ENCODE peak calls at places on chromosomes 12 and 14, in four cellular contexts. One of them, this sample, is unnamed.

GRCh38 chr12:111775205-111776193 is 8.8 kb downstream of the ALDH2 start:
- DNase-seq in H1: no peak
- DNase-seq in H9: no peak
- DNase-seq in IMR-90: peak; percentile 93
- DNase-seq in this sample: peak; percentile 93

GRCh38 chr12:85971800-85972199 is 97.7 kb downstream of the NTS start:
- DNase-seq in H1: no peak
- DNase-seq in H9: no peak
- DNase-seq in IMR-90: no peak
- DNase-seq in this sample: no peak

GRCh38 chr14:62213516-62213915 is 451.3 kb downstream of the SNAPC1 start:
- DNase-seq in H1: no peak
- DNase-seq in H9: no peak
- DNase-seq in IMR-90: peak; percentile 83
- DNase-seq in this sample: no peak

GRCh38 chr14:104109731-104110361 is 24.3 kb downstream of the ASPG start:
- DNase-seq in H1: no peak
- DNase-seq in H9: no peak
- DNase-seq in IMR-90: no peak
- DNase-seq in this sample: no peak

GRCh38 chr12:65300679-65301349 is 22.3 kb downstream of the MSRB3 start:
- DNase-seq in H1: no peak
- DNase-seq in H9: peak; percentile 55
- DNase-seq in IMR-90: peak; percentile 33
- DNase-seq in this sample: peak; percentile 67

GRCh38 chr12:115320967-115321366 is 637.0 kb upstream of the TBX3 start:
- DNase-seq in H1: no peak
- DNase-seq in H9: no peak
- DNase-seq in IMR-90: no peak
- DNase-seq in this sample: no peak

GRCh38 chr14:42671636-42672035 is 1065.0 kb downstream of the LRFN5 start:
- DNase-seq in H1: no peak
- DNase-seq in H9: no peak
- DNase-seq in IMR-90: no peak
- DNase-seq in this sample: no peak

GRCh38 chr14:101476258-101476930 is 84.9 kb upstream of the DIO3 start:
- DNase-seq in H1: no peak
- DNase-seq in H9: peak; percentile 24
- DNase-seq in IMR-90: no peak
- DNase-seq in this sample: no peak

GRCh38 chr12:129080413-129080812 is 227.1 kb downstream of the GLT1D1 start:
- DNase-seq in H1: no peak
- DNase-seq in H9: no peak
- DNase-seq in IMR-90: no peak
- DNase-seq in this sample: no peak

GRCh38 chr14:58796636-58797429 is 159.1 kb downstream of the DACT1 start:
- DNase-seq in H1: no peak
- DNase-seq in H9: no peak
- DNase-seq in IMR-90: peak; percentile 16
- DNase-seq in this sample: peak; percentile 25

GRCh38 chr12:98635657-98636323 is 8.8 kb downstream of the IKBIP start:
- DNase-seq in H1: no peak
- DNase-seq in H9: no peak
- DNase-seq in IMR-90: peak; percentile 77
- DNase-seq in this sample: peak; percentile 12

GRCh38 chr12:130668286-130669204 is 47.6 kb downstream of the RIMBP2 start:
- DNase-seq in H1: no peak
- DNase-seq in H9: no peak
- DNase-seq in IMR-90: no peak
- DNase-seq in this sample: no peak

GRCh38 chr14:101821528-101821927 is 60.0 kb downstream of the PPP2R5C start:
- DNase-seq in H1: no peak
- DNase-seq in H9: no peak
- DNase-seq in IMR-90: no peak
- DNase-seq in this sample: no peak

GRCh38 chr12:44812062-44812461 is 64.1 kb downstream of the NELL2 start:
- DNase-seq in H1: no peak
- DNase-seq in H9: no peak
- DNase-seq in IMR-90: no peak
- DNase-seq in this sample: peak; percentile 53

GRCh38 chr14:73602994-73603393 is 9.3 kb upstream of the ACOT6 start:
- DNase-seq in H1: no peak
- DNase-seq in H9: no peak
- DNase-seq in IMR-90: no peak
- DNase-seq in this sample: no peak

GRCh38 chr14:104200591-104200990 is 62.2 kb downstream of the KIF26A start:
- DNase-seq in H1: no peak
- DNase-seq in H9: no peak
- DNase-seq in IMR-90: no peak
- DNase-seq in this sample: no peak

GRCh38 chr12:16238661-16239060 is 38.8 kb downstream of the SLC15A5 start:
- DNase-seq in H1: no peak
- DNase-seq in H9: no peak
- DNase-seq in IMR-90: no peak
- DNase-seq in this sample: no peak

GRCh38 chr14:71452987-71453386 is 479.2 kb upstream of the RGS6 start:
- DNase-seq in H1: no peak
- DNase-seq in H9: no peak
- DNase-seq in IMR-90: no peak
- DNase-seq in this sample: no peak

GRCh38 chr12:13049816-13050215 is 5.6 kb downstream of the FAM234B start:
- DNase-seq in H1: no peak
- DNase-seq in H9: no peak
- DNase-seq in IMR-90: peak; percentile 65
- DNase-seq in this sample: peak; percentile 62

GRCh38 chr12:25971675-25972035 is 13.2 kb downstream of the RASSF8 start:
- DNase-seq in H1: no peak
- DNase-seq in H9: no peak
- DNase-seq in IMR-90: no peak
- DNase-seq in this sample: no peak

GRCh38 chr12:25972783-25973182 is 14.3 kb downstream of the RASSF8 start:
- DNase-seq in H1: no peak
- DNase-seq in H9: no peak
- DNase-seq in IMR-90: peak; percentile 79
- DNase-seq in this sample: no peak

GRCh38 chr12:25970916-25971674 is 12.6 kb downstream of the RASSF8 start:
- DNase-seq in H1: no peak
- DNase-seq in H9: no peak
- DNase-seq in IMR-90: no peak
- DNase-seq in this sample: no peak

GRCh38 chr12:25965682-25966081 is 7.2 kb downstream of the RASSF8 start:
- DNase-seq in H1: no peak
- DNase-seq in H9: no peak
- DNase-seq in IMR-90: no peak
- DNase-seq in this sample: no peak

GRCh38 chr12:25970082-25970481 is 11.6 kb downstream of the RASSF8 start:
- DNase-seq in H1: no peak
- DNase-seq in H9: no peak
- DNase-seq in IMR-90: no peak
- DNase-seq in this sample: no peak
- H3K4me2 ChIP-seq in H1: no peak overlapping the region
- H3K4me2 ChIP-seq in H9: no peak overlapping the region
- H3K4me2 ChIP-seq in IMR-90: no peak overlapping the region
- H3K4me2 ChIP-seq in this sample: no peak overlapping the region

DNA sequence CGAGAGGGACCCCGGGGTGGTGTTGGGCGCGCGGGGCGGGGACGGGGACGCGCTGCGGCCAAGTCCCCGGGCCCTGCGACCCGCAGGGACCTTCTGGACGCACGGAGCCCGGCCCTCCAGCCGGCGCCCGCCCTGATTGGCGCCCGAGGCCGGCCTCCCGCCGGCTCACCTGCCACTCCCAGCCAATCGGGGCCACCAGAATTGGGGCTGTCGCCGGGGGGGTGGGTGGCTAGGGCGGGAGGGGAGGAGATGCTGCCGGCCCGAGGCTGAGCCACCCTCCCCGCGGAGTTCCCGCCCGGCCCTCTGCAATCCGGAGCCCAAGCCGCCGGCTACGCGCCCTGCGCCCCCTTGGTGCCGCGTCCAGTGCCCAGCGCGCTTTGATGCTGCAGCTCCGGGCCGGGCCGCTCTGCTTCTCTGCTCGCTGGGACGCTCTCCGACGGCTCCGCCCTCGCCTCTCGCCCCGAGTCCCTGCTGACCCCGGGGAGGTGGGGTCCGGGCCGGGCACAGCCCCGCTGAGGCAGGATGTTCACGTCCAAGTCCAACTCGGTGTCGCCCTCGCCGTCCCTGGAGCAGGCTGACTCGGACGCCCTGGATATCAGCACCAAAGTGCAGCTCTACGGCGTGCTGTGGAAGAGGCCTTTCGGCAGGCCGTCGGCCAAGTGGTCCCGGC is at the start of gene PLEKHD1:
- DNase-seq in H1: peak; percentile 87
- DNase-seq in H9: peak; percentile 90
- DNase-seq in IMR-90: no peak
- DNase-seq in this sample: peak; percentile 63
- H4K5ac ChIP-seq in H1: no peak within 1 kb of the TSS
- H4K5ac ChIP-seq in H9: no peak within 1 kb of the TSS
- H4K5ac ChIP-seq in IMR-90: no peak within 1 kb of the TSS
- H4K5ac ChIP-seq in this sample: no peak within 1 kb of the TSS

GRCh38 chr12:106672308-106673085 is 89.7 kb downstream of the RFX4 start:
- DNase-seq in H1: peak; percentile 40
- DNase-seq in H9: no peak
- DNase-seq in IMR-90: no peak
- DNase-seq in this sample: peak; percentile 41

GRCh38 chr12:106671840-106672239 is 89.0 kb downstream of the RFX4 start:
- DNase-seq in H1: peak; percentile 24
- DNase-seq in H9: no peak
- DNase-seq in IMR-90: no peak
- DNase-seq in this sample: no peak

GRCh38 chr12:106670131-106670530 is 87.3 kb downstream of the RFX4 start:
- DNase-seq in H1: no peak
- DNase-seq in H9: no peak
- DNase-seq in IMR-90: no peak
- DNase-seq in this sample: no peak

GRCh38 chr12:106675651-106676435 is 93.0 kb downstream of the RFX4 start:
- DNase-seq in H1: peak; percentile 29
- DNase-seq in H9: no peak
- DNase-seq in IMR-90: no peak
- DNase-seq in this sample: no peak

GRCh38 chr12:106673151-106673550 is 90.3 kb downstream of the RFX4 start:
- DNase-seq in H1: peak; percentile 45
- DNase-seq in H9: no peak
- DNase-seq in IMR-90: no peak
- DNase-seq in this sample: no peak
- H3K18ac ChIP-seq in H1: peak overlapping the region; percentile 19
- H3K18ac ChIP-seq in H9: no peak overlapping the region
- H3K18ac ChIP-seq in IMR-90: no peak overlapping the region
- H3K18ac ChIP-seq in this sample: no peak overlapping the region

GRCh38 chr12:32504626-32505025 is 105.3 kb downstream of the FGD4 start:
- DNase-seq in H1: no peak
- DNase-seq in H9: no peak
- DNase-seq in IMR-90: peak; percentile 10
- DNase-seq in this sample: no peak

GRCh38 chr12:32505067-32505466 is 105.7 kb downstream of the FGD4 start:
- DNase-seq in H1: no peak
- DNase-seq in H9: no peak
- DNase-seq in IMR-90: peak; percentile 5
- DNase-seq in this sample: no peak

GRCh38 chr12:32499048-32499447 is 99.7 kb downstream of the FGD4 start:
- DNase-seq in H1: no peak
- DNase-seq in H9: no peak
- DNase-seq in IMR-90: no peak
- DNase-seq in this sample: no peak

GRCh38 chr12:32502693-32503510 is 103.5 kb downstream of the FGD4 start:
- DNase-seq in H1: no peak
- DNase-seq in H9: no peak
- DNase-seq in IMR-90: peak; percentile 55
- DNase-seq in this sample: peak; percentile 16

GRCh38 chr12:32501835-32502333 is 102.5 kb downstream of the FGD4 start:
- DNase-seq in H1: peak; percentile 76
- DNase-seq in H9: peak; percentile 94
- DNase-seq in IMR-90: peak; percentile 81
- DNase-seq in this sample: peak; percentile 99
- H3K4me2 ChIP-seq in H1: peak overlapping the region; percentile 63
- H3K4me2 ChIP-seq in H9: peak overlapping the region; percentile 16
- H3K4me2 ChIP-seq in IMR-90: peak overlapping the region; percentile 36
- H3K4me2 ChIP-seq in this sample: no peak overlapping the region

DNA sequence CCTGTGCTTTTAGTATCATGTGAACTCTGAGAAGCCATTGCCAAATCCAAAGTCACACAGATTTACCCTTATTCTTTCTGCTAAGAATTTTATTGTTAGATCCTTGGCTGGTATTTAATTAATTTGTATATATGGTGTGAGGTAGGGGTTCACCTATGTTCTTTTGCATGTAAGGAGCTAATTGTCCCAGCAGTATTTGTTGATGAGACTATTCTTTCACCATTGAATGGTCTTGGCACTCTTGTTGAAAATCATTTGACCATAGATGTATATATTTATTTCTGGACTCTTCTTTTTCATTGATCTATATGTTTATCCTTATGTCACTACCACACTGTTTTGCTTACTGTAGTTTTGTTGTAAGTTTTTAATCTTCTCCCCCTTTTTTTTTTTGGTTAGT is 26.2 kb downstream of the G2E3 start:
- DNase-seq in H1: no peak
- DNase-seq in H9: no peak
- DNase-seq in IMR-90: no peak
- DNase-seq in this sample: no peak
- H4K5ac ChIP-seq in H1: no peak overlapping the region
- H4K5ac ChIP-seq in H9: no peak overlapping the region
- H4K5ac ChIP-seq in IMR-90: no peak overlapping the region
- H4K5ac ChIP-seq in this sample: no peak overlapping the region